ENCODE peak calls at places on chromosomes 2 and 18, in nine cellular contexts. K is MV-4-11; V is glutamatergic neuron; R is cardiac fibroblast; I is stimulated activated CD4-positive, alpha-beta T cell treated with anti-CD3 and anti-CD28 coated beads, Interleukin-2, amount 100 ng/mL, for 48 hours; Z is dermis microvascular lymphatic vessel endothelial cell; O is HuH-7.5; N is AG10803; F is amniotic stem cell. D is an unnamed sample.

GRCh38 chr18:56975276-56975675 is 171.6 kb upstream of the BOD1L2 start:
- DNase-seq in N (no peak), Z (no peak), I (no peak), V (no peak), R (no peak), O (no peak), F (no peak), K (no peak), D (no peak)

GRCh38 chr2:216318470-216318869 is 53.8 kb downstream of the MARCHF4 start:
- DNase-seq in R (no peak), Z (peak; percentile 39), I (no peak), K (no peak), O (no peak), N (no peak), F (no peak), V (no peak), D (no peak)

GRCh38 chr2:26316041-26316440 is 29.9 kb upstream of the SELENOI start:
- DNase-seq in I (no peak), Z (peak; percentile 13), F (no peak), N (peak; percentile 15), O (no peak), K (peak; percentile 11), V (no peak), R (no peak), D (no peak)

GRCh38 chr2:232857158-232857563 is 12.9 kb upstream of the SNORC start:
- DNase-seq in I (no peak), N (peak; percentile 46), R (peak; percentile 33), O (no peak), V (no peak), Z (no peak), F (no peak), K (no peak), D (peak; percentile 21)

GRCh38 chr2:26235089-26235488 is 9.3 kb downstream of the HADHA start:
- DNase-seq in N (no peak), O (no peak), Z (peak; percentile 6), F (no peak), V (no peak), I (no peak), K (no peak), R (peak; percentile 14), D (no peak)

GRCh38 chr2:224574423-224575084 is 10.6 kb downstream of the CUL3 start:
- DNase-seq in N (no peak), O (no peak), R (no peak), I (no peak), K (no peak), F (no peak), Z (no peak), V (no peak), D (no peak)

GRCh38 chr2:152298754-152299153 is 36.2 kb upstream of the FMNL2 start:
- DNase-seq in F (no peak), V (no peak), O (no peak), K (no peak), R (peak; percentile 70), N (no peak), Z (no peak), I (no peak), D (peak; percentile 12)

GRCh38 chr18:63199743-63200241 is 119.8 kb downstream of the BCL2 start:
- DNase-seq in K (peak; percentile 78), R (no peak), Z (no peak), I (no peak), N (no peak), V (no peak), F (no peak), O (no peak), D (peak; percentile 15)

GRCh38 chr2:74457549-74458131 is 598 bp upstream of the WBP1 start:
- DNase-seq in O (peak; percentile 38), F (no peak), V (peak; percentile 83), Z (peak; percentile 69), K (peak; percentile 35), I (peak; percentile 68), N (no peak), R (no peak), D (no peak)

GRCh38 chr2:96953611-96954489 is 32.5 kb downstream of the FAM178B start:
- DNase-seq in V (no peak), O (no peak), Z (no peak), I (no peak), R (no peak), N (no peak), F (no peak), K (peak; percentile 58), D (no peak)

GRCh38 chr2:98928242-98928641 is 7.8 kb downstream of the CRACDL start:
- DNase-seq in N (no peak), I (no peak), O (no peak), K (no peak), Z (no peak), V (no peak), R (no peak), F (no peak), D (no peak)

GRCh38 chr2:55961318-55961911 is 37.8 kb upstream of the EFEMP1 start:
- DNase-seq in Z (peak; percentile 81), K (peak; percentile 10), R (peak; percentile 86), I (no peak), N (peak; percentile 63), O (peak; percentile 15), F (peak; percentile 16), V (no peak), D (peak; percentile 72)

GRCh38 chr2:237322564-237322963 is 91.4 kb downstream of the COL6A3 start:
- DNase-seq in N (no peak), I (no peak), O (no peak), Z (peak; percentile 16), K (no peak), R (no peak), V (no peak), F (no peak), D (no peak)